ENCODE peak calls at places on chromosomes 3 and 15, in seven cellular contexts. One of them, this sample, is unnamed.

GRCh38 chr3:108757404-108757982 is at the start of gene RETNLB:
- DNase-seq in upper lobe of right lung: no peak
- DNase-seq in esophagus squamous epithelium: no peak
- DNase-seq in coronary artery: no peak
- DNase-seq in psoas muscle: no peak
- DNase-seq in PC-3: no peak
- DNase-seq in AG04450: no peak
- DNase-seq in this sample: no peak

GRCh38 chr3:167653750-167654149 is at the start of gene WDR49:
- DNase-seq in upper lobe of right lung: no peak
- DNase-seq in esophagus squamous epithelium: no peak
- DNase-seq in coronary artery: no peak
- DNase-seq in psoas muscle: no peak
- DNase-seq in PC-3: no peak
- DNase-seq in AG04450: no peak
- DNase-seq in this sample: no peak

GRCh38 chr15:99983171-99983891 is 250.1 kb upstream of the LYSMD4 start:
- DNase-seq in upper lobe of right lung: no peak
- DNase-seq in esophagus squamous epithelium: no peak
- DNase-seq in coronary artery: no peak
- DNase-seq in psoas muscle: peak; percentile 19
- DNase-seq in PC-3: no peak
- DNase-seq in AG04450: no peak
- DNase-seq in this sample: no peak

GRCh38 chr3:61505197-61505596 is 56.2 kb upstream of the PTPRG start:
- DNase-seq in upper lobe of right lung: no peak
- DNase-seq in esophagus squamous epithelium: no peak
- DNase-seq in coronary artery: no peak
- DNase-seq in psoas muscle: no peak
- DNase-seq in PC-3: no peak
- DNase-seq in AG04450: no peak
- DNase-seq in this sample: no peak

GRCh38 chr3:13841141-13841540 is 38.7 kb downstream of the WNT7A start:
- DNase-seq in upper lobe of right lung: no peak
- DNase-seq in esophagus squamous epithelium: no peak
- DNase-seq in coronary artery: no peak
- DNase-seq in psoas muscle: no peak
- DNase-seq in PC-3: peak; percentile 90
- DNase-seq in AG04450: no peak
- DNase-seq in this sample: no peak

GRCh38 chr3:155465664-155466063 is 172.2 kb upstream of the STRIT1 start:
- DNase-seq in upper lobe of right lung: no peak
- DNase-seq in esophagus squamous epithelium: no peak
- DNase-seq in coronary artery: no peak
- DNase-seq in psoas muscle: no peak
- DNase-seq in PC-3: no peak
- DNase-seq in AG04450: no peak
- DNase-seq in this sample: no peak

GRCh38 chr15:49530106-49530505 is 90.5 kb downstream of the FAM227B start:
- DNase-seq in upper lobe of right lung: no peak
- DNase-seq in esophagus squamous epithelium: no peak
- DNase-seq in coronary artery: no peak
- DNase-seq in psoas muscle: no peak
- DNase-seq in PC-3: peak; percentile 64
- DNase-seq in AG04450: no peak
- DNase-seq in this sample: no peak

GRCh38 chr15:94262201-94262600 is 30.8 kb downstream of the MCTP2 start:
- DNase-seq in upper lobe of right lung: no peak
- DNase-seq in esophagus squamous epithelium: no peak
- DNase-seq in coronary artery: no peak
- DNase-seq in psoas muscle: no peak
- DNase-seq in PC-3: no peak
- DNase-seq in AG04450: no peak
- DNase-seq in this sample: no peak

GRCh38 chr3:11680509-11680908 is 36.8 kb upstream of the VGLL4 start:
- DNase-seq in upper lobe of right lung: no peak
- DNase-seq in esophagus squamous epithelium: no peak
- DNase-seq in coronary artery: no peak
- DNase-seq in psoas muscle: no peak
- DNase-seq in PC-3: no peak
- DNase-seq in AG04450: no peak
- DNase-seq in this sample: no peak

GRCh38 chr3:62567097-62568021 is 194.0 kb upstream of the FEZF2 start:
- DNase-seq in upper lobe of right lung: peak; percentile 69
- DNase-seq in esophagus squamous epithelium: no peak
- DNase-seq in coronary artery: no peak
- DNase-seq in psoas muscle: peak; percentile 52
- DNase-seq in PC-3: no peak
- DNase-seq in AG04450: peak; percentile 52
- DNase-seq in this sample: peak; percentile 54
- H3K27ac ChIP-seq in upper lobe of right lung: peak overlapping the region; percentile 58
- H3K27ac ChIP-seq in esophagus squamous epithelium: no peak overlapping the region
- H3K27ac ChIP-seq in coronary artery: no peak overlapping the region
- H3K27ac ChIP-seq in psoas muscle: no peak overlapping the region
- H3K27ac ChIP-seq in PC-3: no peak overlapping the region
- H3K27ac ChIP-seq in AG04450: peak overlapping the region; percentile 40
- H3K27ac ChIP-seq in this sample: peak overlapping the region; percentile 4

DNA sequence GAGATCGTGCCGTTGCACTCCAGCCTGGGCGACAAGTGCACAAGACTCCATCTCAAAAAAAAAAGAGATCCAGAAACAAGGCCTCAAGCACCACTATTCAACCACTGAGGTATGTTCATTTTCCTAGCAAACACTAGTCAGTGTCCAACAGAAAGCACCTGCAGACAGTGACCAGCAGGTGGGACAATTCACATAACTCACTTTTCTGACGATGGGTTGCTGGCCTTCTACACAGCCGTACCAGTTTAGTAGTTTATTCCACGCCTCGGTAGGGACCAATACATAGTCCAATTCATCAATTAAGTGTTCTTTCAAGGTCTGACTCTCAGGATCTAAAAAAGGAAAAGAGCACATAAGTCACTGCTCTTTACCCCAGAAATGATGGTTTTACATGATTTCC is 12.4 kb downstream of the USP4 start:
- DNase-seq in upper lobe of right lung: no peak
- DNase-seq in esophagus squamous epithelium: no peak
- DNase-seq in coronary artery: no peak
- DNase-seq in psoas muscle: no peak
- DNase-seq in PC-3: peak; percentile 58
- DNase-seq in AG04450: no peak
- DNase-seq in this sample: no peak
- H3K27ac ChIP-seq in upper lobe of right lung: no peak overlapping the region
- H3K27ac ChIP-seq in esophagus squamous epithelium: no peak overlapping the region
- H3K27ac ChIP-seq in coronary artery: no peak overlapping the region
- H3K27ac ChIP-seq in psoas muscle: no peak overlapping the region
- H3K27ac ChIP-seq in PC-3: no peak overlapping the region
- H3K27ac ChIP-seq in AG04450: no peak overlapping the region
- H3K27ac ChIP-seq in this sample: no peak overlapping the region

DNA sequence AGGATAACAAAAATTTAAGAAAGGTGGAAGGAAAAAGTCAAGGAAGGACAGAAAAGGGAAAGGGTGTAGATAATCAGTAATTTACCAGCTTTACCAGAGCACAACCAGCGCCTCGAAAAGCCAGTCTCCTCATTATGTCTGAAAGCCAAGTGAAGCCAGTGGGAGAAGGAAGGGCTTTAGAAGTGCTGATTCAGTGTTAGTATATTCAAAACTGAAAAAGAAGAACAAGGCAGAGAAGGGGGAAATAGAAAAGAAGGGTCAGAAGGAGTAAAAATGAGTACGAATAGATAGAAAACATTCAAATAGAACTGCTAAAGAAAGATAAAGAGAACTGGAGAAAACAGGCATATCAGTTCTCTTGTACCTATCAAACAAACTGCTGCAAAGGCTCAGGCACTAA is 4.1 kb downstream of the PBRM1 start:
- DNase-seq in upper lobe of right lung: no peak
- DNase-seq in esophagus squamous epithelium: no peak
- DNase-seq in coronary artery: no peak
- DNase-seq in psoas muscle: no peak
- DNase-seq in PC-3: no peak
- DNase-seq in AG04450: no peak
- DNase-seq in this sample: no peak
- H3K27ac ChIP-seq in upper lobe of right lung: peak overlapping the region; percentile 62
- H3K27ac ChIP-seq in esophagus squamous epithelium: no peak overlapping the region
- H3K27ac ChIP-seq in coronary artery: no peak overlapping the region
- H3K27ac ChIP-seq in psoas muscle: peak overlapping the region; percentile 60
- H3K27ac ChIP-seq in PC-3: peak overlapping the region; percentile 42
- H3K27ac ChIP-seq in AG04450: no peak overlapping the region
- H3K27ac ChIP-seq in this sample: peak overlapping the region; percentile 99

GRCh38 chr3:70138606-70139005 is 139.1 kb downstream of the SAMMSON start:
- DNase-seq in upper lobe of right lung: no peak
- DNase-seq in esophagus squamous epithelium: no peak
- DNase-seq in coronary artery: no peak
- DNase-seq in psoas muscle: no peak
- DNase-seq in PC-3: peak; percentile 66
- DNase-seq in AG04450: no peak
- DNase-seq in this sample: no peak
- H3K27ac ChIP-seq in upper lobe of right lung: no peak overlapping the region
- H3K27ac ChIP-seq in esophagus squamous epithelium: no peak overlapping the region
- H3K27ac ChIP-seq in coronary artery: no peak overlapping the region
- H3K27ac ChIP-seq in psoas muscle: no peak overlapping the region
- H3K27ac ChIP-seq in PC-3: peak overlapping the region; percentile 70
- H3K27ac ChIP-seq in AG04450: no peak overlapping the region
- H3K27ac ChIP-seq in this sample: no peak overlapping the region

This sample was measured in upper lobe of left lung.